ENCODE peak calls at places on chromosomes 16 and 17, in eight cellular contexts. E, S, G, A, R, F, U and Z are unnamed samples.

GRCh38 chr16:49644143-49644460 is 211.8 kb downstream of the ZNF423 start:
- DNase-seq in E (no peak), S (no peak), G (no peak), A (no peak), R (no peak), F (no peak), U (peak), Z (no peak)

GRCh38 chr16:27838536-27839175 is 224.9 kb downstream of the GSG1L start:
- DNase-seq in E (no peak), S (no peak), G (no peak), A (peak), R (no peak), F (peak), U (no peak), Z (no peak)

GRCh38 chr17:63150994-63151464 is 185.0 kb downstream of the TANC2 start:
- DNase-seq in E (no peak), S (no peak), G (no peak), A (no peak), R (no peak), F (no peak), U (peak), Z (no peak)

GRCh38 chr17:42760652-42761581 is at the start of gene RAMP2:
- DNase-seq in E (peak), S (no peak), G (no peak), A (peak), R (peak), F (no peak), U (peak), Z (no peak)

GRCh38 chr17:142102-142661 is 4.8 kb downstream of the SCGB1C2 start:
- DNase-seq in E (peak), S (peak), G (peak), A (no peak), R (no peak), F (no peak), U (peak), Z (no peak)

GRCh38 chr16:86533942-86534341 is 21.1 kb downstream of the MTHFSD start:
- DNase-seq in E (no peak), S (no peak), G (peak), A (no peak), R (no peak), F (no peak), U (no peak), Z (no peak)

GRCh38 chr16:4976079-4976478 is 17.9 kb downstream of the SEC14L5 start:
- DNase-seq in E (no peak), S (no peak), G (no peak), A (no peak), R (no peak), F (no peak), U (no peak), Z (no peak)

GRCh38 chr16:57620316-57621231 is 7.9 kb upstream of the ADGRG1 start:
- DNase-seq in E (no peak), S (no peak), G (no peak), A (peak), R (no peak), F (peak), U (no peak), Z (no peak)